ENCODE peak calls at places on chromosome 3, in five cellular contexts. R is astrocyte, W is breast epithelium, I is AG04450, T is MM.1S. O is an unnamed sample. For H3K9me3, the result is how much of the 10 kb centered on the place peaks cover.

GRCh38 chr3:74630602-74631001 is 16.1 kb upstream of the CNTN3 start:
- DNase-seq in R (no peak), W (no peak), T (peak), I (no peak), O (no peak)

GRCh38 chr3:151925876-151926275 is 52.4 kb downstream of the SUCNR1 start:
- DNase-seq in I (peak), W (no peak), R (peak), T (no peak), O (no peak)

GRCh38 chr3:14472471-14473351 is 67.4 kb downstream of the GRIP2 start:
- DNase-seq in I (peak), W (no peak), T (no peak), R (peak), O (no peak)

GRCh38 chr3:65706786-65707568 is 331.7 kb downstream of the MAGI1 start:
- DNase-seq in W (no peak), R (peak), I (no peak), T (no peak), O (no peak)

GRCh38 chr3:45816544-45816943 is 20.2 kb upstream of the SLC6A20 start:
- DNase-seq in R (peak), T (no peak), I (no peak), W (peak), O (no peak)

GRCh38 chr3:39150803-39151631 is 2.4 kb downstream of the CSRNP1 start:
- DNase-seq in T (peak), I (peak), W (peak), R (peak), O (no peak)

GRCh38 chr3:189123595-189124387 is 48.0 kb upstream of the TPRG1 start:
- DNase-seq in W (no peak), R (peak), T (no peak), I (no peak), O (no peak)

GRCh38 chr3:100709840-100710235 is 544 bp downstream of the TFG start:
- DNase-seq in R (peak), T (peak), W (no peak), I (no peak), O (no peak)

GRCh38 chr3:194973366-194974000 is 287.8 kb downstream of the FAM43A start:
- DNase-seq in I (no peak), W (peak), R (no peak), T (no peak), O (no peak)

GRCh38 chr3:45906681-45907220 is 20.4 kb downstream of the CCR9 start:
- DNase-seq in W (no peak), I (peak), R (peak), T (peak), O (no peak)

GRCh38 chr3:52527039-52527731 is 6.5 kb downstream of the NT5DC2 start:
- DNase-seq in T (no peak), I (no peak), W (no peak), R (no peak), O (no peak)

GRCh38 chr3:72290859-72291641 is 506.1 kb upstream of the PROK2 start:
- DNase-seq in R (no peak), I (no peak), T (no peak), W (no peak), O (no peak)

GRCh38 chr3:44061961-44062360 is 179.7 kb upstream of the TOPAZ1 start:
- DNase-seq in R (no peak), T (no peak), W (no peak), I (no peak), O (no peak)

GRCh38 chr3:57007513-57008415 is 52.7 kb upstream of the SPATA12 start:
- DNase-seq in T (no peak), W (peak), R (peak), I (peak), O (no peak)

GRCh38 chr3:141305436-141305835 is 62.9 kb upstream of the ZBTB38 start:
- DNase-seq in T (no peak), R (no peak), W (no peak), I (no peak), O (no peak)

GRCh38 chr3:32175607-32176197 is 62.8 kb upstream of the CMTM8 start:
- DNase-seq in W (no peak), T (peak), R (peak), I (peak), O (no peak)

GRCh38 chr3:159127021-159127392 is 325.2 kb downstream of the MFSD1 start:
- DNase-seq in T (no peak), W (no peak), R (no peak), I (no peak), O (no peak)

GRCh38 chr3:52930748-52931147 is 33.4 kb upstream of the STIMATE start:
- DNase-seq in W (no peak), R (no peak), T (no peak), I (no peak), O (no peak)

GRCh38 chr3:121883507-121883906 is 10.7 kb upstream of the SLC15A2 start:
- DNase-seq in W (no peak), T (no peak), R (peak), I (no peak), O (no peak)

GRCh38 chr3:18890459-18890858 is 257.9 kb upstream of the KCNH8 start:
- DNase-seq in W (no peak), R (no peak), I (no peak), T (no peak), O (no peak)

GRCh38 chr3:139261754-139262632 is 81.8 kb upstream of the MRPS22 start:
- DNase-seq in R (no peak), T (no peak), W (no peak), I (no peak), O (no peak)

GRCh38 chr3:11001020-11001657 is 8.6 kb downstream of the SLC6A1 start:
- DNase-seq in T (no peak), I (no peak), W (no peak), R (no peak), O (no peak)

GRCh38 chr3:99413504-99413903 is 224.9 kb upstream of the COL8A1 start:
- DNase-seq in R (peak), T (no peak), I (peak), W (no peak), O (no peak)

GRCh38 chr3:112074006-112074405 is 12.2 kb upstream of the C3orf52 start:
- DNase-seq in W (no peak), R (peak), I (no peak), T (no peak), O (no peak)

GRCh38 chr3:42713747-42714146 is 11.1 kb upstream of the HHATL start:
- DNase-seq in I (no peak), R (no peak), T (no peak), W (no peak), O (no peak)

GRCh38 chr3:156689589-156689988 is 15.2 kb downstream of the TIPARP start:
- DNase-seq in I (no peak), T (no peak), W (no peak), R (no peak), O (no peak)

GRCh38 chr3:143313025-143313424 is 193.5 kb downstream of the CHST2 start:
- DNase-seq in R (no peak), T (no peak), W (no peak), I (no peak), O (no peak)

GRCh38 chr3:179565496-179565895 is 2.8 kb downstream of the ACTL6A start:
- DNase-seq in T (no peak), I (no peak), R (no peak), W (no peak), O (no peak)

GRCh38 chr3:25107918-25108617 is 320.0 kb upstream of the RARB start:
- DNase-seq in W (no peak), I (no peak), T (no peak), R (no peak), O (no peak)

GRCh38 chr3:87771338-87772059 is 287.3 kb downstream of the CGGBP1 start:
- DNase-seq in R (no peak), W (no peak), I (no peak), T (peak), O (no peak)

GRCh38 chr3:49016414-49017228 is 1.8 kb downstream of the DALRD3 start:
- DNase-seq in R (no peak), W (no peak), T (no peak), I (no peak), O (no peak)

GRCh38 chr3:35675621-35676020 is 36.3 kb downstream of the ARPP21 start:
- DNase-seq in T (no peak), W (no peak), R (no peak), I (no peak), O (no peak)

GRCh38 chr3:35679409-35680080 is 40.2 kb downstream of the ARPP21 start:
- DNase-seq in R (no peak), T (no peak), W (no peak), I (no peak), O (no peak)

GRCh38 chr3:35678552-35679220 is 39.4 kb downstream of the ARPP21 start:
- DNase-seq in I (no peak), T (no peak), W (no peak), R (no peak), O (no peak)

GRCh38 chr3:35675206-35675605 is 35.9 kb downstream of the ARPP21 start:
- DNase-seq in R (no peak), W (no peak), I (no peak), T (no peak), O (no peak)

DNA sequence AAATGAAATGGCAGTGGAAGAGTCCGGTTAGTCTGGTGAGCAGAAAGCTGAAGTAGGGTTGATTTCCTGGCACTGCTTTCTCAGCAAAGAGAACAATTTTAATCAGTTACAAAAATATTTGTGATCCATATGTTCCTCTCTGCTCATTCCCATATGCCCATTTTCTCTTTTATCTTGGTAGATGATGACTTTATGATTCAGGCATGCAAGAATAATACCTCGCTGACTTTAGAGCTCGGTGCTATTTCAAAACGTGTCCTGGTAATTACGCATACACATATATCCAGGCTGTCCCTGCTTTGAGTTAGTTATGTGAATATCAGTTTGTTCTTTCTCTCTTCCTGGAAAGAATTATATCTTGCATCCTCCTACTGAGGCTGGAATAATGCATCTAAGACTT is 38.5 kb downstream of the ARPP21 start:
- DNase-seq in I (no peak), T (no peak), W (no peak), R (peak), O (no peak)
- H3K9me3 ChIP-seq in I (under half), T (under half), W (under half), R (under half), O (under half)

GRCh38 chr3:127714151-127714571 is 41.4 kb downstream of the ABTB1 start:
- DNase-seq in I (no peak), R (no peak), T (no peak), W (no peak), O (no peak)
- H3K9me3 ChIP-seq in I (under half), R (under half), T (under half), W (under half), O (under half)

GRCh38 chr3:480070-480469 is 283.5 kb downstream of the CHL1 start:
- DNase-seq in R (no peak), T (no peak), I (no peak), W (no peak), O (no peak)

GRCh38 chr3:473284-473800 is 276.8 kb downstream of the CHL1 start:
- DNase-seq in T (no peak), W (no peak), I (no peak), R (no peak), O (no peak)

GRCh38 chr3:474828-475227 is 278.3 kb downstream of the CHL1 start:
- DNase-seq in R (no peak), I (no peak), T (no peak), W (no peak), O (no peak)
- H3K9me3 ChIP-seq in R (under half), I (under half), T (under half), W (under half), O (under half)

DNA sequence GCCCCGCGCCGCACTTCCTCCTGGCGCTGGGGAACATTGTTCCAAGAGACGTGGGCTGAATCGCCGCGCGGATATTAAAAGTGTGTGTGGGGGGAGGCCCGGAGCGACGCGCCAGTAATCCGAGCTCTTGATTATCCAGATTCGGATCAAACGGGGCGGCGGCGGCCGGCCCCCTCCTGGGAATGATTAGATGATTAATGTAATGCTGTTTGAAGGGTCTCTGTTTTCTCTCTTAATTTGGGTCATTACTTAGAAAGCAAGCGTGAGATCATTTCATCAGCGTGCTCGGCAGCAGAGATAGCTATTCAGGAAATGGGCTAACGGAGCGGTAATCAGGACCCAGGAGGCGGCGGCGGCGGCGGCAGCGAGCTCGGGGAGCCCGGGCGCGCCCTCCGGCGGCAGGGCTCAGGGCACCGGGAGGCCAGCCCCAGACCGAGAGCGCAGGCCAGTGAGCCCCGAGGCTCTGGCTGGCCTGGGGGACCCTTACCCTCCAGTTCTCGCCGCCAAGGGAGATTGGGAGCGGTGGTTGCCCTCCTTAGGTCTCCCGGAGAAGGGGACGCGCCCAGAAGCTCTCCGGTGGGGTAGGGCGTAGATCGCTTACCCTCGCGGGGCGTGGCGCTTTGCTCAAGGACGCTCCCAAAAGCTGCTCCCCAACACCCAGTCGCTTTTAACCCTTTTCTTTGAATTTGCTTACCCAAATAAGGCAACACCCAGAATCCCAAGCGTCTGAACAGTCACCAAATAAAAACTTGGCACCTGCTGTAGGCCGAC is 4.5 kb downstream of the FEZF2 start:
- DNase-seq in T (no peak), W (no peak), I (no peak), R (no peak), O (no peak)
- H3K9me3 ChIP-seq in T (under half), W (under half), I (under half), R (under half), O (under half)

DNA sequence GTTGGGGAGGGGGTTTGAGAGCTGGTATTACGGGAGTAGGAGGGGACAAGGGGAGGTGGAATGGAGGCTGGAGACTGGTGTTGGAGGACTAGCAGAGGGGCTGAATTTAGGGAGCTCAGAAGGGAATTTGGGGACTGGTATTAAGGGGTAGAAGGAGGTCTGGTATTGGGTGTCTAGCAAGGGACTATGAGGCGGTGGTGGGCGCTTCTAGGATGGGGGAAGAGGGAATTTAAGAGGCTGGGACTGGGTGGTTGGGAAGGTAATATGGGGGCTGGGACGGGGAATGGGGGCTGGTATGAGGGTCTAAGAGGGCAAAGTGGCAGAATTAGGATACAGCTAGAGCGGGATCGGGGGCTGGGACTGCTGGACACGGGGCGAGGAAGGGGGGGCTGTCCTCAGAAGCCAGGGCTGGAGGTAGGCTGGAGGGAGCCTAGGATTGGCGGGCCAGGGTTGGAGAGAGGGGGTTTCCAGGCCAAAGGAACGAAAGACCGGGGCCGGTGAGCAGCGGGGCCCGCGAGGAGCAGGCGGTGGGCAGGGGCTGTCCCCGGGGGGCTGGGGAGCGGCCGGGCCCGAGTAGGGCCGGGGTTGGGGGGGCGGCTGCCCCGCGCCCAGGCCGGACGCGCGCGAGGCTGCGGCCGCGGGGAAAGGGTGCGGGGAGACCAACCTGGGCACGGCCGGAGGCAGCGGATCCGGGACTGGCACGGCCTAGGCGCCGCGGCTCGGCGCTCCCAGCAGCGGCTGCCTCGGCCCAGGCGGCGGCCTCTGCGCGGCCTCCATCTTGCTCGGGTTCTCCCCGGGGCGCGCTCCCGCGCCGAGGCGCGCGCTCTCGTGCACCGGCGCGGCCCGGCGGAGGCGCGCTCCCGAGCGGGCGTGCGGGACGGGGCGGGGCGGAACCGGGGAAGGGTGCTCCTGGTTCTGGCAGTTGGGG is at the start of gene LHFPL4:
- DNase-seq in R (no peak), I (no peak), W (no peak), T (no peak), O (no peak)
- H3K9me3 ChIP-seq in R (under half), I (under half), W (under half), T (under half), O (under half)

DNA sequence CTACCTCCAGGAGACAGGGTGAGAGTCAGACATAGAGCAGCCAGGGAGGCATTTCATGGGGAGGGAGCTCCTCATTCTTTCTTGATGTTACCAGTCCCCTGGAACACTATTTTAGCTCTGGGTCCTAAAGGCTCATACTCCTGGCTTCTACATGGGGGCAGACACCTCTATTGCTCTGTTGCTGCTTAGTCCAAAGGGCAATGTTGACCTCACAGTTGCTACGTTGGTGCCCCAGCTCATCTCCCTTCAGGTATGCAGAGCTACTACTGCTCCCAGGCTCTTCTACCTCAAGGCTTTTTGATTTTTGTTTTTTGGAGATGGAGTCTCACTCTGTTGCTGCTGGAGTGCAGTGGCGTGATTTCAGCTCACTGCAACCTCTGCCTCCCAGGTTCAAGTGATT is 245.6 kb upstream of the LRRFIP2 start:
- DNase-seq in T (no peak), W (no peak), I (no peak), R (no peak), O (no peak)
- H3K9me3 ChIP-seq in T (under half), W (under half), I (under half), R (under half), O (under half)

GRCh38 chr3:183080628-183081027 is 18.7 kb downstream of the MCCC1 start:
- DNase-seq in I (no peak), T (no peak), W (no peak), R (no peak), O (no peak)

GRCh38 chr3:183085634-183086390 is 13.5 kb downstream of the MCCC1 start:
- DNase-seq in T (no peak), R (peak), W (no peak), I (no peak), O (no peak)

GRCh38 chr3:183082355-183082915 is 16.9 kb downstream of the MCCC1 start:
- DNase-seq in W (no peak), T (no peak), I (no peak), R (no peak), O (no peak)

GRCh38 chr3:183087184-183087583 is 12.1 kb downstream of the MCCC1 start:
- DNase-seq in T (no peak), I (no peak), W (no peak), R (no peak), O (no peak)

DNA sequence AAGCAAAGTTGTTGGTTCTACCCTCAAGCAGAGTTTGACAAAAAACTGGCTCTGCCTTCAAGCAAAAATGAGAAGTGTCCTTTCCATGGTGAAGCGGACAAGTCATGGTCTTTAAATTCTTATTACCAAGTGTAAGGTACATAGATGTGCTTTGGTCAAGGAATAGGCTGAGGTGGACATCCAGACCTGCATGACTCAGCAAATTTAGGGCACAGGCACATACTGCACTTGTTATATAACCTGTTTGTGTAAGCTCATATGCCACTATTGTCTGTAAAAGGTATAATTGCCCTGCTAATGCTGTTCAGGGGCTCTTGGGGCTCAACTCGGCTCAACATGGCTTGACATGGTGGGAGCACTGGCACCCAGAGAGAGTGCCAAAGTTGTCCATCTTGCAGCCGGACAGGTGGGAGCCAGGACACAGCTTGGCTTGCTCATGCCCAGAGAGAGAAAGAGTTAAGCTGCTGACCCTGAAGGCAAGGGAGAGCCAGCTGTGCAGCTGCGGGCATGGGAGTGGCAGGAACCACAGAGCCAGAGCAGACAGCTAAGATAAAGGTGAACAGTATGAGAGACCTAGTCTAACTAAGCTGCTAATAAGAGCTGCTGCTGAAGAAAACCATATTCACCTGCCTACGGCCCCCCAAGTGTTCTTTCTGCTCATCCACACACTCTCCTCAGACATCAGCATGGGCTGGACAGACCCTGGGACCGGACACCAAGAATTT is 17.7 kb downstream of the MCCC1 start:
- DNase-seq in W (no peak), T (no peak), R (no peak), I (no peak), O (no peak)
- H3K9me3 ChIP-seq in W (under half), T (under half), R (under half), I (under half), O (under half)

GRCh38 chr3:1017879-1018278 is 74.9 kb upstream of the CNTN6 start:
- DNase-seq in W (no peak), T (no peak), I (no peak), R (no peak), O (no peak)
- H3K9me3 ChIP-seq in W (under half), T (under half), I (under half), R (under half), O (under half)

GRCh38 chr3:5663604-5664003 is 476.1 kb downstream of the EDEM1 start:
- DNase-seq in R (no peak), T (no peak), W (no peak), I (no peak), O (no peak)
- H3K9me3 ChIP-seq in R (under half), T (under half), W (under half), I (under half), O (under half)